ENCODE peak calls at places on chromosomes 5 and 9, in four cellular contexts. M is NT2/D1, T is IMR-90, I is Karpas-422. F is an unnamed sample.

GRCh38 chr5:147949711-147950573 is 43.6 kb upstream of the C5orf46 start:
- DNase-seq in I (peak), T (peak), M (no peak), F (no peak)

GRCh38 chr9:3692606-3693005 is 166.8 kb upstream of the RFX3 start:
- DNase-seq in T (no peak), M (no peak), I (no peak), F (no peak)

GRCh38 chr5:179371123-179371515 is 25.9 kb upstream of the ADAMTS2 start:
- DNase-seq in M (no peak), I (no peak), T (no peak), F (no peak)

GRCh38 chr9:132798817-132799790 is 79.0 kb downstream of the AK8 start:
- DNase-seq in M (no peak), T (no peak), I (no peak), F (no peak)

GRCh38 chr5:73367650-73368049 is 80.9 kb downstream of the FOXD1 start:
- DNase-seq in T (peak), M (no peak), I (no peak), F (no peak)

GRCh38 chr5:96752341-96753016 is 55.3 kb downstream of the ERAP1 start:
- DNase-seq in T (peak), I (peak), M (peak), F (peak)

GRCh38 chr5:61330341-61330878 is 1.6 kb upstream of the ZSWIM6 start:
- DNase-seq in M (no peak), I (peak), T (peak), F (no peak)

GRCh38 chr9:110887276-110887675 is 151.0 kb downstream of the LPAR1 start:
- DNase-seq in T (no peak), I (no peak), M (no peak), F (no peak)

GRCh38 chr5:524442-525163 is at the start of gene SLC9A3:
- DNase-seq in I (no peak), M (no peak), T (no peak), F (no peak)

GRCh38 chr9:18477719-18478118 is 3.8 kb downstream of the ADAMTSL1 start:
- DNase-seq in M (no peak), I (no peak), T (no peak), F (no peak)

GRCh38 chr5:76104027-76104426 is 20.8 kb downstream of the SV2C start:
- DNase-seq in T (peak), M (no peak), I (peak), F (no peak)

GRCh38 chr5:171580506-171581265 is 161.2 kb downstream of the FGF18 start:
- DNase-seq in I (no peak), T (peak), M (no peak), F (no peak)

GRCh38 chr9:136026266-136026942 is 65.2 kb upstream of the UBAC1 start:
- DNase-seq in T (no peak), M (no peak), I (no peak), F (no peak)

GRCh38 chr5:145204741-145205140 is 630.4 kb downstream of the PRELID2 start:
- DNase-seq in I (no peak), M (no peak), T (no peak), F (no peak)

GRCh38 chr9:92723299-92723625 is 41.4 kb downstream of the BICD2 start:
- DNase-seq in M (no peak), T (peak), I (no peak), F (no peak)

GRCh38 chr9:131693651-131694597 is 46.0 kb downstream of the RAPGEF1 start:
- DNase-seq in I (no peak), M (no peak), T (no peak), F (no peak)

GRCh38 chr9:81622471-81623245 is 66.7 kb downstream of the TLE1 start:
- DNase-seq in T (no peak), I (no peak), M (no peak), F (no peak)

GRCh38 chr5:93578813-93579560 is 2.0 kb downstream of the NR2F1-AS1 start:
- DNase-seq in I (no peak), T (peak), M (no peak), F (no peak)

GRCh38 chr5:156838966-156839365 is 11.1 kb upstream of the PPP1R2B start:
- DNase-seq in T (no peak), I (no peak), M (no peak), F (no peak)

GRCh38 chr9:116796669-116797068 is 109.6 kb downstream of the TRIM32 start:
- DNase-seq in M (no peak), T (no peak), I (no peak), F (no peak)

GRCh38 chr5:10253390-10253789 is 3.3 kb downstream of the CCT5 start:
- DNase-seq in M (no peak), T (no peak), I (no peak), F (no peak)

GRCh38 chr5:56479701-56480304 is 246.7 kb upstream of the ANKRD55 start:
- DNase-seq in M (no peak), I (peak), T (no peak), F (peak)

GRCh38 chr9:86407022-86407421 is 52.8 kb upstream of the TUT7 start:
- DNase-seq in T (peak), M (peak), I (no peak), F (no peak)

GRCh38 chr5:154698681-154699275 is 56.4 kb upstream of the LARP1 start:
- DNase-seq in I (no peak), T (no peak), M (no peak), F (no peak)

GRCh38 chr9:35687306-35687705 is 2.4 kb downstream of the TPM2 start:
- DNase-seq in M (no peak), I (no peak), T (no peak), F (no peak)

GRCh38 chr5:156328766-156329165 is 1.8 kb downstream of the SGCD start:
- DNase-seq in I (no peak), M (no peak), T (no peak), F (no peak)

GRCh38 chr5:147339313-147339712 is 104.5 kb downstream of the STK32A start:
- DNase-seq in T (no peak), I (peak), M (no peak), F (no peak)

GRCh38 chr5:179914032-179914755 is 6.5 kb upstream of the TBC1D9B start:
- DNase-seq in T (peak), I (no peak), M (no peak), F (no peak)

GRCh38 chr9:125743687-125744428 is 3.3 kb upstream of the PBX3 start:
- DNase-seq in T (no peak), M (no peak), I (no peak), F (no peak)

GRCh38 chr5:89417990-89418820 is 535.2 kb upstream of the MEF2C start:
- DNase-seq in I (no peak), T (no peak), M (no peak), F (no peak)

GRCh38 chr5:103315455-103315854 is 56.9 kb downstream of the MACIR start:
- DNase-seq in T (no peak), M (no peak), I (no peak), F (no peak)

GRCh38 chr9:131618071-131618479 is 72.8 kb downstream of the PRRT1B start:
- DNase-seq in T (no peak), I (no peak), M (no peak), F (no peak)

GRCh38 chr5:63262191-63262981 is 683.8 kb downstream of the LRRC70 start:
- DNase-seq in M (no peak), T (peak), I (no peak), F (no peak)

GRCh38 chr5:172662596-172662995 is 21.5 kb downstream of the NEURL1B start:
- DNase-seq in M (no peak), I (no peak), T (no peak), F (no peak)

GRCh38 chr5:93385665-93386064 is 195.4 kb downstream of the NR2F1-AS1 start:
- DNase-seq in I (no peak), T (peak), M (no peak), F (no peak)

DNA sequence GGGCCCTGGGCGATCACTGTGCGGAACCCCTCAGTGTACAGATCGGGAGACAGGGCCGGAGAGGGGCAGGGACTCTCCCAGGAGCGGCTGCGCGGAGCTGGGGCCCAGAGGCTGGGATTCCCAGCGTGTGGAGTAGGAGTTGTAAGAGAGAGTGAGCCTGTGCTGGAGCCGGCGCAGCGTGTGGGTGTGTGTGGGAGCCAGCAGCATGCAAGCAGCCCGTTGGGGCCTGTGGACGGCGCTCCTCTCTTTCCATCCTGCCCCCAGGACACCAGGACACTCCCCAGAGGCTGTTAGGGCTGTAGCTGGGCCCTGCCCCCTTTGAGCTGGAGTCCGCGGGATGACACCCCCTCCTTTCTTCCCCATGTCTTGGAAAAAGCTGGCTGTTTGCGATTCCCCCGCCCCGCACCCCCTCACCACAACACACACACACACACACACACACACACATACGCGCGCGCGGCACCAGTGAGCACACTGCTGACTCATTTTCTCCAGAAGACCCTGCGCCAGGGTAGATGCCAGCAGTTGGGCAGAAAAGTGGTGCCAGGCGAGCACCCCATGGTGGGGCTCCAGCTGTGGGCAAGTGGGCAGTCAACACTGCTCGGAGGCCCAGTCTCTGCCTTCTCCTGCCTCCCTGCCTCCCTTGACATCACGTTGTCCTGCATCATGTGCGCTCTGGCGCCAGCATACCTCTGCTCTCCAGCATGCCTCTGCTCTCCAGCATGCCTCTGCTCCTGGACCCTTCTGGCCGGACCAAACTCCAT is 1.5 kb downstream of the COL27A1 start:
- DNase-seq in M (no peak), I (no peak), T (peak), F (no peak)
- H3K4me3 ChIP-seq in M (peak), I (no peak), T (peak), F (no peak)

GRCh38 chr9:10228082-10228481 is 384.7 kb downstream of the PTPRD start:
- DNase-seq in M (no peak), I (no peak), T (no peak), F (no peak)
- H3K4me3 ChIP-seq in M (no peak), I (no peak), T (no peak), F (no peak)

GRCh38 chr5:67166886-67167285 is 29.7 kb downstream of the CD180 start:
- DNase-seq in M (no peak), T (no peak), I (no peak), F (no peak)
- H3K4me3 ChIP-seq in M (peak), T (no peak), I (peak), F (peak)

DNA sequence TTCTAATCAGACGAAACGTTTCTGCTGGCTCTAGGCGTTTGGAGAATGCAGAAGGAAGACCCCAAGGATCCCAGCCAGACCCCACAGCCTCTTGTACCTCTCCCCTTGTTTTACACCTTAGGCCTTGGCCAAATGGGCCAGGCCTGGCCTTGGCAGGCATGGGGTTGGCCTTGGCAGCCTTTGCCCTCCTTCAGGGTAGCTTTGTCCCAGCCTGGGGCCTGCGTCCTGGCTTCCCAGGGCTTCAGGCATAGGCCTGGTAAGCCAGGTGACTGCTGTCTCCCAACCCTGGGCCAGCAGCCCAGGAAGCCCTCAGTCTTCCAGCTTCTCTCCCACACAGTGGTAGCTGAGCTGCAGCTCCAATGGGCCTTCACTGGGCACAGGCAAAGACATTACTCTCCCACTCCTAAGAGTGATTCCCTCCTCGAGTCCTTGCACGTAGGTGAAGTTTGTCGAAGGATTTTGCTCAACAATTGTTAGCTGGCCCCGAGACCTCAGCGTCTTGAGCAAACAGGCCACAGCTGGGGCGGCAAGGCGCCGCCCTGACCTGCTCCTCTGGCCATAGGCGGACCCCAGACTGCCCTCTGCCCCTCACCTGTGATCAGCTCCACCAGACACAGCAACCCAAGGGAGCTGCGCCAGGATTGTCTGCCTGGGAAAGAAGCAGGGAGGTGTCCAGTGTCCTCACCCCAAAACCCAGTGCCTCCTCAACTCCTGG is 1.1 kb upstream of the PITX1 start:
- DNase-seq in T (no peak), I (no peak), M (no peak), F (no peak)
- H3K4me3 ChIP-seq in T (peak), I (peak), M (no peak), F (no peak)

GRCh38 chr5:36606052-36606436 is 362 bp upstream of the SLC1A3 start:
- DNase-seq in T (no peak), M (no peak), I (no peak), F (no peak)
- H3K4me3 ChIP-seq in T (peak), M (peak), I (peak), F (no peak)

GRCh38 chr5:115377468-115378217 is 81.2 kb upstream of the CCDC112 start:
- DNase-seq in M (no peak), T (peak), I (no peak), F (peak)
- H3K4me3 ChIP-seq in M (no peak), T (peak), I (no peak), F (no peak)

GRCh38 chr9:105500108-105500766 is 52.4 kb downstream of the FSD1L start:
- DNase-seq in M (no peak), I (no peak), T (peak), F (no peak)
- H3K4me3 ChIP-seq in M (no peak), I (no peak), T (no peak), F (no peak)

F was measured in CD4-positive, CD25-positive, alpha-beta regulatory T cell.